ENCODE peak calls at places on chromosome 2, in ten cellular contexts. One of them, this sample, is unnamed.

GRCh38 chr2:195582188-195582587 is 74.8 kb upstream of the SLC39A10 start:
- DNase-seq in A549: no peak
- DNase-seq in body of pancreas: no peak
- DNase-seq in erythroblast: no peak
- DNase-seq in K562: no peak
- DNase-seq in upper lobe of left lung: no peak
- DNase-seq in tibial nerve: no peak
- DNase-seq in heart left ventricle: no peak
- DNase-seq in uterus: no peak
- DNase-seq in HCT116: no peak
- DNase-seq in this sample: no peak

GRCh38 chr2:21773168-21773567 is 649.4 kb downstream of the TDRD15 start:
- DNase-seq in upper lobe of left lung: no peak
- DNase-seq in uterus: no peak
- DNase-seq in heart left ventricle: no peak
- DNase-seq in HCT116: no peak
- DNase-seq in tibial nerve: no peak
- DNase-seq in body of pancreas: no peak
- DNase-seq in erythroblast: no peak
- DNase-seq in A549: no peak
- DNase-seq in K562: no peak
- DNase-seq in this sample: no peak

GRCh38 chr2:66041902-66042657 is 392.8 kb upstream of the MEIS1 start:
- DNase-seq in K562: no peak
- DNase-seq in body of pancreas: no peak
- DNase-seq in HCT116: no peak
- DNase-seq in erythroblast: no peak
- DNase-seq in uterus: no peak
- DNase-seq in heart left ventricle: no peak
- DNase-seq in A549: no peak
- DNase-seq in upper lobe of left lung: no peak
- DNase-seq in tibial nerve: no peak
- DNase-seq in this sample: no peak

GRCh38 chr2:86378469-86378868 is 41.0 kb upstream of the REEP1 start:
- DNase-seq in A549: no peak
- DNase-seq in body of pancreas: no peak
- DNase-seq in heart left ventricle: no peak
- DNase-seq in K562: no peak
- DNase-seq in tibial nerve: no peak
- DNase-seq in upper lobe of left lung: no peak
- DNase-seq in HCT116: no peak
- DNase-seq in uterus: no peak
- DNase-seq in erythroblast: no peak
- DNase-seq in this sample: no peak

GRCh38 chr2:226673314-226673723 is 126.3 kb downstream of the IRS1 start:
- DNase-seq in A549: no peak
- DNase-seq in erythroblast: no peak
- DNase-seq in K562: no peak
- DNase-seq in tibial nerve: no peak
- DNase-seq in body of pancreas: peak; percentile 12
- DNase-seq in upper lobe of left lung: no peak
- DNase-seq in HCT116: peak; percentile 98
- DNase-seq in uterus: no peak
- DNase-seq in heart left ventricle: no peak
- DNase-seq in this sample: peak; percentile 65

GRCh38 chr2:197946562-197946961 is 142.2 kb downstream of the PLCL1 start:
- DNase-seq in erythroblast: no peak
- DNase-seq in K562: no peak
- DNase-seq in body of pancreas: no peak
- DNase-seq in upper lobe of left lung: no peak
- DNase-seq in uterus: peak; percentile 17
- DNase-seq in A549: no peak
- DNase-seq in tibial nerve: no peak
- DNase-seq in HCT116: no peak
- DNase-seq in heart left ventricle: no peak
- DNase-seq in this sample: peak; percentile 30

GRCh38 chr2:150997702-150998480 is 263.8 kb downstream of the RBM43 start:
- DNase-seq in tibial nerve: no peak
- DNase-seq in erythroblast: no peak
- DNase-seq in HCT116: no peak
- DNase-seq in uterus: no peak
- DNase-seq in body of pancreas: no peak
- DNase-seq in A549: no peak
- DNase-seq in heart left ventricle: no peak
- DNase-seq in K562: no peak
- DNase-seq in upper lobe of left lung: no peak
- DNase-seq in this sample: no peak

GRCh38 chr2:102025016-102025491 is 33.3 kb downstream of the IL1R2 start:
- DNase-seq in K562: no peak
- DNase-seq in HCT116: no peak
- DNase-seq in upper lobe of left lung: no peak
- DNase-seq in tibial nerve: no peak
- DNase-seq in uterus: no peak
- DNase-seq in body of pancreas: no peak
- DNase-seq in heart left ventricle: no peak
- DNase-seq in A549: no peak
- DNase-seq in erythroblast: no peak
- DNase-seq in this sample: no peak

DNA sequence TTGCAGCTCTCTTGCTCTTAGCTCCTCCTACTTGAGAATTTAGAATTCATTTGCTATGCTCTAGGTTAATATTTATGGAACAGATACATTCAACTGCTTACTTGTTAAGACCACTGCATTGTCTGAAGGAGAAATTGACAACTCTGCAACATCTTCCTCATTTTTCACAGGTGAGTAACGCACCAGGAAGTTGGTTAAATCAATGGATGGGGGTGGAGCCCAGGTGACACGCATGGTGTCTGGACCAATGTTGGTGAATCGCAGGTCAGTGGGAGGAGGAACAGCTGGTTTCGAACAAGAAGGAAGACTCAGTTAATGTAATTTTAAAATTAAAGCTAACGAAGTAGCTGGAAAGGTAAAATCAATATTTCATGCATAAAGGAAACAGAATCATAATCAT is 44.3 kb downstream of the FN1 start:
- DNase-seq in body of pancreas: no peak
- DNase-seq in HCT116: peak; percentile 41
- DNase-seq in A549: no peak
- DNase-seq in erythroblast: no peak
- DNase-seq in uterus: no peak
- DNase-seq in upper lobe of left lung: no peak
- DNase-seq in tibial nerve: no peak
- DNase-seq in heart left ventricle: no peak
- DNase-seq in K562: no peak
- DNase-seq in this sample: no peak
- TF ChIP-seq POLR2A in body of pancreas: no peak
- TF ChIP-seq POLR2A in HCT116: no peak
- TF ChIP-seq POLR2A in A549: no peak
- TF ChIP-seq POLR2A in erythroblast: no peak
- TF ChIP-seq POLR2A in uterus: no peak
- TF ChIP-seq POLR2A in upper lobe of left lung: no peak
- TF ChIP-seq POLR2A in tibial nerve: no peak
- TF ChIP-seq POLR2A in heart left ventricle: no peak
- TF ChIP-seq POLR2A in K562: no peak
- TF ChIP-seq POLR2A in this sample: no peak

GRCh38 chr2:241686322-241686648 is 330 bp downstream of the DTYMK start:
- DNase-seq in heart left ventricle: no peak
- DNase-seq in A549: no peak
- DNase-seq in K562: no peak
- DNase-seq in tibial nerve: no peak
- DNase-seq in body of pancreas: no peak
- DNase-seq in uterus: peak; percentile 29
- DNase-seq in upper lobe of left lung: no peak
- DNase-seq in HCT116: no peak
- DNase-seq in erythroblast: peak; percentile 74
- DNase-seq in this sample: no peak

GRCh38 chr2:241686649-241687425 is at the start of gene DTYMK:
- DNase-seq in A549: peak; percentile 96
- DNase-seq in body of pancreas: peak; percentile 97
- DNase-seq in tibial nerve: peak; percentile 90
- DNase-seq in erythroblast: peak; percentile 99
- DNase-seq in heart left ventricle: peak; percentile 98
- DNase-seq in HCT116: peak; percentile 84
- DNase-seq in K562: peak; percentile 87
- DNase-seq in uterus: peak; percentile 96
- DNase-seq in upper lobe of left lung: peak; percentile 97
- DNase-seq in this sample: peak; percentile 99

GRCh38 chr2:241689306-241689705 is 2.7 kb upstream of the DTYMK start:
- DNase-seq in uterus: no peak
- DNase-seq in tibial nerve: no peak
- DNase-seq in HCT116: no peak
- DNase-seq in upper lobe of left lung: no peak
- DNase-seq in erythroblast: no peak
- DNase-seq in A549: no peak
- DNase-seq in K562: no peak
- DNase-seq in heart left ventricle: no peak
- DNase-seq in body of pancreas: no peak
- DNase-seq in this sample: no peak

GRCh38 chr2:241692448-241692847 is 5.8 kb upstream of the DTYMK start:
- DNase-seq in A549: no peak
- DNase-seq in tibial nerve: no peak
- DNase-seq in HCT116: no peak
- DNase-seq in uterus: no peak
- DNase-seq in heart left ventricle: no peak
- DNase-seq in erythroblast: no peak
- DNase-seq in upper lobe of left lung: no peak
- DNase-seq in body of pancreas: no peak
- DNase-seq in K562: no peak
- DNase-seq in this sample: no peak

DNA sequence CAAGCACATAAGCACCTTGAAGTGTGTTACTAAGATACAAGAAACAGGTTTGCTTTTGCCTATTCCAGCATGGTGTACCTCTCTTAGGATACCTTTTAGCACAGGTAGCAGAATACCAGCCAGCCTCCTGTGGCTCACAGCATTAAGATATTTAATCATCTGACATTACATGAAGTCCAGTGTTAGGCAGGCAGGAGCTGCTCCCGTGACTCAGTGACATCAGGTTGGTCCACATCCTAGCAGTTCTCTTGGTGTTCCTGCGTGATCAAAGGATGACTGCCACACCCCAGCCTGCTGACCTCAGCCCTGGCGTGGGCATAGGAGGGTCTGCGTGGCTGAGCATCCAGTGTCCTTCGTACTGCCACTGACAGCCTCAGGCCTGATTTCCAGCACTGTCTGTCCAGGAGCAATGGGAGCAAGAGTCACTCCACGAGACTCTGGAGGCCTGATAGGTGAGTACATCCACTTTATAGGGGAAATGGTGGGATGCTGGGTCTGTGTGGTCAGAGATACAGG is 3.6 kb upstream of the DTYMK start:
- DNase-seq in uterus: no peak
- DNase-seq in erythroblast: no peak
- DNase-seq in HCT116: no peak
- DNase-seq in A549: no peak
- DNase-seq in heart left ventricle: no peak
- DNase-seq in K562: no peak
- DNase-seq in tibial nerve: no peak
- DNase-seq in upper lobe of left lung: no peak
- DNase-seq in body of pancreas: no peak
- DNase-seq in this sample: no peak
- TF ChIP-seq POLR2A in uterus: no peak
- TF ChIP-seq POLR2A in erythroblast: peak; percentile 44
- TF ChIP-seq POLR2A in HCT116: no peak
- TF ChIP-seq POLR2A in A549: no peak
- TF ChIP-seq POLR2A in heart left ventricle: no peak
- TF ChIP-seq POLR2A in K562: no peak
- TF ChIP-seq POLR2A in tibial nerve: no peak
- TF ChIP-seq POLR2A in upper lobe of left lung: no peak
- TF ChIP-seq POLR2A in body of pancreas: no peak
- TF ChIP-seq POLR2A in this sample: no peak

GRCh38 chr2:32632089-32632488 is 4.2 kb downstream of the TTC27 start:
- DNase-seq in upper lobe of left lung: no peak
- DNase-seq in tibial nerve: no peak
- DNase-seq in K562: peak; percentile 20
- DNase-seq in A549: peak; percentile 27
- DNase-seq in erythroblast: peak; percentile 50
- DNase-seq in HCT116: peak; percentile 7
- DNase-seq in heart left ventricle: no peak
- DNase-seq in uterus: no peak
- DNase-seq in body of pancreas: no peak
- DNase-seq in this sample: no peak

GRCh38 chr2:32626591-32627221 is 1.1 kb upstream of the TTC27 start:
- DNase-seq in upper lobe of left lung: no peak
- DNase-seq in A549: no peak
- DNase-seq in K562: no peak
- DNase-seq in HCT116: no peak
- DNase-seq in tibial nerve: no peak
- DNase-seq in erythroblast: no peak
- DNase-seq in body of pancreas: no peak
- DNase-seq in heart left ventricle: no peak
- DNase-seq in uterus: no peak
- DNase-seq in this sample: no peak

GRCh38 chr2:32624813-32625212 is 3.0 kb upstream of the TTC27 start:
- DNase-seq in HCT116: no peak
- DNase-seq in A549: no peak
- DNase-seq in tibial nerve: no peak
- DNase-seq in uterus: no peak
- DNase-seq in K562: no peak
- DNase-seq in heart left ventricle: no peak
- DNase-seq in upper lobe of left lung: no peak
- DNase-seq in body of pancreas: no peak
- DNase-seq in erythroblast: no peak
- DNase-seq in this sample: no peak

GRCh38 chr2:32627441-32627900 is 379 bp upstream of the TTC27 start:
- DNase-seq in erythroblast: no peak
- DNase-seq in A549: peak; percentile 14
- DNase-seq in heart left ventricle: peak; percentile 30
- DNase-seq in body of pancreas: peak; percentile 58
- DNase-seq in uterus: peak; percentile 55
- DNase-seq in upper lobe of left lung: peak; percentile 33
- DNase-seq in K562: no peak
- DNase-seq in tibial nerve: no peak
- DNase-seq in HCT116: no peak
- DNase-seq in this sample: no peak

GRCh38 chr2:32627901-32628645 is at the start of gene TTC27:
- DNase-seq in HCT116: peak; percentile 92
- DNase-seq in upper lobe of left lung: peak; percentile 98
- DNase-seq in heart left ventricle: peak; percentile 95
- DNase-seq in body of pancreas: peak; percentile 97
- DNase-seq in tibial nerve: peak; percentile 90
- DNase-seq in K562: peak; percentile 95
- DNase-seq in A549: peak; percentile 97
- DNase-seq in erythroblast: peak; percentile 97
- DNase-seq in uterus: peak; percentile 94
- DNase-seq in this sample: peak; percentile 95
- TF ChIP-seq POLR2A in HCT116: peak; percentile 65
- TF ChIP-seq POLR2A in upper lobe of left lung: no peak
- TF ChIP-seq POLR2A in heart left ventricle: peak; percentile 39
- TF ChIP-seq POLR2A in body of pancreas: no peak
- TF ChIP-seq POLR2A in tibial nerve: no peak
- TF ChIP-seq POLR2A in K562: peak; percentile 87
- TF ChIP-seq POLR2A in A549: peak; percentile 78
- TF ChIP-seq POLR2A in erythroblast: peak; percentile 67
- TF ChIP-seq POLR2A in uterus: no peak
- TF ChIP-seq POLR2A in this sample: no peak

DNA sequence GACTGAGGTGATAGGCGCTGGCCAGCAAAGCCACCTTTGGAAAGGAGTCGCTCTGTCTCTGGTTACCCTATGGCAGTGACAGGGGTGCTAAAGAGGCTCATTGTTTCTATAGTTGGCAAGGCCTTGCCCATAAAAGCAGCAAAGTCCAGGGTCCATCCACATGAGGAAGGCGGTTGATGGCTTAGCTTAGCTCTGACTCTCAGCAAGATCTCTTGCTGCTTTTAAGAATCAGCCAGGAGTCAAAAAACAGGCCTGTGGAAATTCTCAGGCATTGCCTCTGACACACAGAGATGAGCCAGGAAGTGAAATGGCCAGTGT is 57.8 kb upstream of the CYP26B1 start:
- DNase-seq in upper lobe of left lung: no peak
- DNase-seq in heart left ventricle: no peak
- DNase-seq in HCT116: no peak
- DNase-seq in tibial nerve: no peak
- DNase-seq in K562: no peak
- DNase-seq in body of pancreas: no peak
- DNase-seq in A549: no peak
- DNase-seq in uterus: no peak
- DNase-seq in erythroblast: no peak
- DNase-seq in this sample: no peak
- TF ChIP-seq POLR2A in upper lobe of left lung: no peak
- TF ChIP-seq POLR2A in heart left ventricle: no peak
- TF ChIP-seq POLR2A in HCT116: no peak
- TF ChIP-seq POLR2A in tibial nerve: no peak
- TF ChIP-seq POLR2A in K562: no peak
- TF ChIP-seq POLR2A in body of pancreas: no peak
- TF ChIP-seq POLR2A in A549: no peak
- TF ChIP-seq POLR2A in uterus: no peak
- TF ChIP-seq POLR2A in erythroblast: no peak
- TF ChIP-seq POLR2A in this sample: no peak

This sample was measured in lower leg skin.